ENCODE peak calls at places on chromosomes 5 and 9, in eight cellular contexts. V, K, Q, L, Z, W, N and M are unnamed samples.

GRCh38 chr5:176901260-176902101 is 2.3 kb upstream of the HK3 start:
- DNase-seq in N (no peak), K (no peak), Q (no peak), Z (no peak), V (no peak), L (no peak), W (no peak), M (no peak)

GRCh38 chr5:132180134-132180745 is 47.4 kb downstream of the P4HA2 start:
- DNase-seq in W (peak; percentile 62), Q (peak; percentile 47), N (no peak), L (no peak), K (peak; percentile 50), V (no peak), Z (no peak), M (peak; percentile 62)

GRCh38 chr5:9549941-9550340 is 4.1 kb upstream of the SEMA5A start:
- DNase-seq in W (no peak), Q (no peak), L (no peak), Z (no peak), V (no peak), K (no peak), N (no peak), M (no peak)

GRCh38 chr5:114007678-114008077 is 354.2 kb upstream of the KCNN2 start:
- DNase-seq in Q (no peak), L (no peak), K (no peak), V (no peak), N (no peak), Z (no peak), W (no peak), M (no peak)

GRCh38 chr5:138210985-138211384 is 2.1 kb downstream of the CDC23 start:
- DNase-seq in Q (no peak), K (no peak), W (no peak), V (no peak), N (no peak), L (no peak), Z (no peak), M (no peak)

GRCh38 chr9:90256345-90256744 is 386.3 kb downstream of the DIRAS2 start:
- DNase-seq in K (no peak), N (no peak), Z (no peak), L (no peak), Q (no peak), W (no peak), V (no peak), M (no peak)

GRCh38 chr9:385818-386398 is 171.2 kb downstream of the DOCK8 start:
- DNase-seq in W (peak; percentile 33), Z (no peak), L (no peak), Q (peak; percentile 52), N (no peak), V (no peak), K (peak; percentile 37), M (peak; percentile 33)

GRCh38 chr5:138032572-138033274 is at the start of gene FAM13B:
- DNase-seq in K (peak; percentile 62), V (peak; percentile 69), W (peak; percentile 41), N (peak; percentile 93), Z (peak; percentile 86), L (peak; percentile 70), Q (peak; percentile 32), M (no peak)

GRCh38 chr9:115992834-115993233 is 160.8 kb upstream of the PAPPA start:
- DNase-seq in N (no peak), Z (no peak), K (no peak), Q (no peak), L (no peak), V (no peak), W (no peak), M (no peak)